ENCODE peak calls at places on chromosomes 2 and 18, in seven cellular contexts. U, P, C, Q, R, Z and L are unnamed samples.

GRCh38 chr2:161419338-161419965 is 3.4 kb downstream of the TBR1 start:
- DNase-seq in C (no peak), R (no peak), P (no peak), U (no peak), Q (no peak), Z (no peak), L (no peak)

GRCh38 chr2:174729797-174730529 is 34.3 kb downstream of the CHRNA1 start:
- DNase-seq in R (peak; percentile 5), Q (no peak), P (no peak), Z (no peak), C (peak; percentile 26), U (no peak), L (no peak)

GRCh38 chr2:27735263-27735904 is 36.1 kb upstream of the MRPL33 start:
- DNase-seq in P (peak; percentile 33), Q (no peak), R (peak; percentile 76), U (peak; percentile 81), Z (no peak), C (peak; percentile 50), L (peak; percentile 42)

GRCh38 chr18:23092121-23092520 is 43.2 kb upstream of the CABLES1 start:
- DNase-seq in P (no peak), Q (no peak), U (no peak), C (no peak), R (no peak), Z (no peak), L (no peak)

GRCh38 chr2:27844821-27845255 is 45.3 kb downstream of the RBKS start:
- DNase-seq in Z (no peak), Q (no peak), U (no peak), C (peak; percentile 47), R (no peak), P (peak; percentile 79), L (no peak)

GRCh38 chr18:66819235-66819634 is 215.3 kb upstream of the CDH19 start:
- DNase-seq in U (no peak), C (no peak), P (no peak), Q (no peak), R (no peak), Z (peak; percentile 15), L (no peak)

GRCh38 chr2:111049792-111050640 is 70.7 kb upstream of the BCL2L11 start:
- DNase-seq in U (no peak), R (no peak), C (peak; percentile 47), P (no peak), Q (no peak), Z (no peak), L (no peak)

GRCh38 chr18:4142876-4143275 is 312.2 kb downstream of the DLGAP1 start:
- DNase-seq in P (no peak), U (no peak), Q (no peak), C (no peak), Z (no peak), R (no peak), L (no peak)

GRCh38 chr2:39688181-39688580 is 22.5 kb downstream of the TMEM178A start:
- DNase-seq in P (no peak), Z (no peak), C (no peak), U (no peak), Q (no peak), R (no peak), L (no peak)

GRCh38 chr2:79824086-79824786 is 311.4 kb downstream of the CTNNA2 start:
- DNase-seq in C (no peak), Q (no peak), P (no peak), U (no peak), Z (no peak), R (peak; percentile 2), L (no peak)

GRCh38 chr2:195367713-195368529 is 289.1 kb upstream of the SLC39A10 start:
- DNase-seq in P (no peak), Q (no peak), C (no peak), R (no peak), Z (no peak), U (no peak), L (no peak)

GRCh38 chr2:55176094-55176415 is 56.0 kb downstream of the CLHC1 start:
- DNase-seq in C (no peak), P (no peak), Q (no peak), R (no peak), U (no peak), Z (no peak), L (no peak)

GRCh38 chr2:28445448-28446258 is 50.2 kb upstream of the PLB1 start:
- DNase-seq in Z (peak; percentile 12), Q (peak; percentile 63), R (peak; percentile 94), P (peak; percentile 98), C (peak; percentile 94), U (no peak), L (no peak)

GRCh38 chr2:27857417-27858172 is 32.6 kb downstream of the RBKS start:
- DNase-seq in P (peak; percentile 80), U (no peak), C (peak; percentile 64), Z (no peak), R (peak; percentile 75), Q (no peak), L (no peak)

GRCh38 chr2:187319441-187320108 is 128.5 kb downstream of the CALCRL start:
- DNase-seq in Z (no peak), R (no peak), Q (no peak), C (peak; percentile 73), P (peak; percentile 66), U (no peak), L (no peak)

GRCh38 chr2:222545821-222546540 is 109.9 kb downstream of the FARSB start:
- DNase-seq in R (no peak), U (no peak), C (no peak), Z (no peak), Q (no peak), P (no peak), L (no peak)

GRCh38 chr18:79802298-79802697 is 4.6 kb downstream of the KCNG2 start:
- DNase-seq in U (no peak), Z (no peak), C (no peak), R (no peak), Q (no peak), P (no peak), L (no peak)

GRCh38 chr2:96152301-96153165 is 7.3 kb upstream of the DUSP2 start:
- DNase-seq in P (no peak), U (no peak), R (no peak), Z (no peak), Q (no peak), C (no peak), L (no peak)

GRCh38 chr2:66555511-66556324 is 120.8 kb downstream of the MEIS1 start:
- DNase-seq in R (peak; percentile 46), P (peak; percentile 81), C (peak; percentile 45), U (no peak), Q (no peak), Z (no peak), L (no peak)

GRCh38 chr2:230230087-230230486 is 4.6 kb downstream of the SP140 start:
- DNase-seq in R (peak; percentile 9), P (peak; percentile 77), Q (no peak), C (peak; percentile 93), Z (peak; percentile 4), U (peak; percentile 67), L (no peak)

GRCh38 chr2:71552861-71553301 is 99.5 kb downstream of the DYSF start:
- DNase-seq in R (no peak), P (no peak), Q (no peak), Z (no peak), U (no peak), C (no peak), L (no peak)